ENCODE peak calls at places on chromosome 12, in nine cellular contexts. L, S, T, K, Q, O, B, H and G are unnamed samples.
A peak's percentile ranks its signal among the peaks of the same experiment; 100 is the strongest.

GRCh38 chr12:123986374-123986920 is 13.4 kb downstream of the ZNF664 start:
- DNase-seq in L (no peak), S (no peak), T (no peak), K (no peak), Q (no peak), O (no peak), B (no peak), H (no peak), G (no peak)

GRCh38 chr12:128269108-128269713 is 2.2 kb downstream of the TMEM132C start:
- DNase-seq in L (no peak), S (no peak), T (no peak), K (no peak), Q (no peak), O (no peak), B (no peak), H (no peak), G (no peak)

GRCh38 chr12:10283028-10283427 is 24.6 kb upstream of the KLRD1 start:
- DNase-seq in L (no peak), S (no peak), T (no peak), K (no peak), Q (no peak), O (no peak), B (no peak), H (no peak), G (no peak)

GRCh38 chr12:52247622-52248540 is 14.8 kb downstream of the KRT7 start:
- DNase-seq in L (no peak), S (no peak), T (no peak), K (no peak), Q (no peak), O (no peak), B (no peak), H (no peak), G (no peak)

GRCh38 chr12:6167327-6168280 is 32.6 kb upstream of the CD9 start:
- DNase-seq in L (peak; percentile 89), S (peak; percentile 36), T (peak; percentile 96), K (peak; percentile 90), Q (peak; percentile 68), O (peak; percentile 96), B (no peak), H (peak; percentile 6), G (peak; percentile 93)

GRCh38 chr12:67483871-67484554 is 164.5 kb upstream of the DYRK2 start:
- DNase-seq in L (no peak), S (no peak), T (peak; percentile 53), K (peak; percentile 43), Q (no peak), O (peak; percentile 34), B (peak; percentile 93), H (no peak), G (no peak)

GRCh38 chr12:124049451-124050094 is 76.6 kb downstream of the ZNF664 start:
- DNase-seq in L (no peak), S (no peak), T (no peak), K (peak; percentile 66), Q (no peak), O (peak; percentile 11), B (no peak), H (no peak), G (no peak)

GRCh38 chr12:8038659-8039114 is 6.2 kb downstream of the FOXJ2 start:
- DNase-seq in L (no peak), S (no peak), T (peak; percentile 71), K (peak; percentile 64), Q (no peak), O (peak; percentile 85), B (no peak), H (no peak), G (no peak)

GRCh38 chr12:117140397-117141096 is 41.3 kb upstream of the TESC start:
- DNase-seq in L (no peak), S (no peak), T (no peak), K (peak; percentile 46), Q (no peak), O (peak; percentile 6), B (peak; percentile 25), H (no peak), G (no peak)

GRCh38 chr12:63917864-63918742 is 73.6 kb downstream of the SRGAP1 start:
- DNase-seq in L (peak; percentile 98), S (peak; percentile 26), T (peak; percentile 99), K (peak; percentile 100), Q (no peak), O (peak; percentile 99), B (peak; percentile 41), H (no peak), G (peak; percentile 72)

GRCh38 chr12:69056743-69057515 is 124.0 kb upstream of the CPM start:
- DNase-seq in L (peak; percentile 42), S (no peak), T (no peak), K (peak; percentile 75), Q (no peak), O (peak; percentile 74), B (peak; percentile 20), H (no peak), G (no peak)

GRCh38 chr12:46841891-46842290 is 16.1 kb upstream of the SLC38A4 start:
- DNase-seq in L (no peak), S (no peak), T (no peak), K (no peak), Q (no peak), O (no peak), B (no peak), H (no peak), G (no peak)

GRCh38 chr12:131895640-131896079 is 1.2 kb downstream of the ULK1 start:
- DNase-seq in L (no peak), S (no peak), T (no peak), K (no peak), Q (no peak), O (no peak), B (peak; percentile 26), H (no peak), G (no peak)

GRCh38 chr12:13661005-13661887 is 320.2 kb downstream of the GRIN2B start:
- DNase-seq in L (peak; percentile 14), S (peak; percentile 63), T (peak; percentile 38), K (peak; percentile 65), Q (peak; percentile 3), O (peak; percentile 56), B (peak; percentile 46), H (no peak), G (peak; percentile 5)